ENCODE peak calls at places on chromosome 17, in ten cellular contexts. One of them, this sample, is unnamed. For H3K9me3, the result is how much of the 10 kb centered on the place peaks cover.

GRCh38 chr17:80861892-80862291 is 129.7 kb upstream of the CHMP6 start:
- DNase-seq in CD8-positive, alpha-beta memory T cell: no peak
- DNase-seq in AG04450: no peak
- DNase-seq in trophoblast cell: peak
- DNase-seq in CD8-positive, alpha-beta T cell: peak
- DNase-seq in tibial artery: no peak
- DNase-seq in CD4-positive, alpha-beta T cell: peak
- DNase-seq in iPS DF 6.9: no peak
- DNase-seq in H9: peak
- DNase-seq in left ventricle myocardium inferior: no peak
- DNase-seq in this sample: no peak

GRCh38 chr17:48571826-48572417 is 6.2 kb downstream of the HOXB4 start:
- DNase-seq in CD8-positive, alpha-beta memory T cell: no peak
- DNase-seq in AG04450: no peak
- DNase-seq in trophoblast cell: no peak
- DNase-seq in CD8-positive, alpha-beta T cell: no peak
- DNase-seq in tibial artery: no peak
- DNase-seq in CD4-positive, alpha-beta T cell: no peak
- DNase-seq in iPS DF 6.9: no peak
- DNase-seq in H9: no peak
- DNase-seq in left ventricle myocardium inferior: no peak
- DNase-seq in this sample: no peak

GRCh38 chr17:17300624-17301568 is 2.3 kb upstream of the NT5M start:
- DNase-seq in CD8-positive, alpha-beta memory T cell: peak
- DNase-seq in AG04450: no peak
- DNase-seq in trophoblast cell: peak
- DNase-seq in CD8-positive, alpha-beta T cell: peak
- DNase-seq in tibial artery: peak
- DNase-seq in CD4-positive, alpha-beta T cell: no peak
- DNase-seq in iPS DF 6.9: peak
- DNase-seq in H9: peak
- DNase-seq in left ventricle myocardium inferior: peak
- DNase-seq in this sample: no peak

GRCh38 chr17:210402-210801 is 29.0 kb upstream of the DOC2B start:
- DNase-seq in CD8-positive, alpha-beta memory T cell: no peak
- DNase-seq in AG04450: no peak
- DNase-seq in trophoblast cell: no peak
- DNase-seq in CD8-positive, alpha-beta T cell: no peak
- DNase-seq in tibial artery: no peak
- DNase-seq in CD4-positive, alpha-beta T cell: no peak
- DNase-seq in iPS DF 6.9: no peak
- DNase-seq in H9: no peak
- DNase-seq in left ventricle myocardium inferior: no peak
- DNase-seq in this sample: no peak

GRCh38 chr17:82444941-82445521 is 5.5 kb downstream of the CYBC1 start:
- DNase-seq in CD8-positive, alpha-beta memory T cell: no peak
- DNase-seq in AG04450: no peak
- DNase-seq in trophoblast cell: no peak
- DNase-seq in CD8-positive, alpha-beta T cell: no peak
- DNase-seq in tibial artery: no peak
- DNase-seq in CD4-positive, alpha-beta T cell: no peak
- DNase-seq in iPS DF 6.9: no peak
- DNase-seq in H9: peak
- DNase-seq in left ventricle myocardium inferior: no peak
- DNase-seq in this sample: no peak

GRCh38 chr17:64355536-64356303 is 34.9 kb downstream of the PECAM1 start:
- DNase-seq in CD8-positive, alpha-beta memory T cell: no peak
- DNase-seq in AG04450: no peak
- DNase-seq in trophoblast cell: no peak
- DNase-seq in CD8-positive, alpha-beta T cell: no peak
- DNase-seq in tibial artery: no peak
- DNase-seq in CD4-positive, alpha-beta T cell: no peak
- DNase-seq in iPS DF 6.9: no peak
- DNase-seq in H9: no peak
- DNase-seq in left ventricle myocardium inferior: no peak
- DNase-seq in this sample: no peak

GRCh38 chr17:63382136-63382535 is 64.0 kb downstream of the CYB561 start:
- DNase-seq in CD8-positive, alpha-beta memory T cell: no peak
- DNase-seq in AG04450: no peak
- DNase-seq in trophoblast cell: no peak
- DNase-seq in CD8-positive, alpha-beta T cell: no peak
- DNase-seq in tibial artery: no peak
- DNase-seq in CD4-positive, alpha-beta T cell: no peak
- DNase-seq in iPS DF 6.9: no peak
- DNase-seq in H9: no peak
- DNase-seq in left ventricle myocardium inferior: no peak
- DNase-seq in this sample: no peak

GRCh38 chr17:28272166-28272565 is 46.8 kb upstream of the TMEM97 start:
- DNase-seq in CD8-positive, alpha-beta memory T cell: no peak
- DNase-seq in AG04450: no peak
- DNase-seq in trophoblast cell: no peak
- DNase-seq in CD8-positive, alpha-beta T cell: no peak
- DNase-seq in tibial artery: no peak
- DNase-seq in CD4-positive, alpha-beta T cell: no peak
- DNase-seq in iPS DF 6.9: no peak
- DNase-seq in H9: no peak
- DNase-seq in left ventricle myocardium inferior: no peak
- DNase-seq in this sample: no peak

GRCh38 chr17:7856081-7856791 is 1.1 kb downstream of the NAA38 start:
- DNase-seq in CD8-positive, alpha-beta memory T cell: no peak
- DNase-seq in AG04450: no peak
- DNase-seq in trophoblast cell: no peak
- DNase-seq in CD8-positive, alpha-beta T cell: peak
- DNase-seq in tibial artery: no peak
- DNase-seq in CD4-positive, alpha-beta T cell: peak
- DNase-seq in iPS DF 6.9: no peak
- DNase-seq in H9: peak
- DNase-seq in left ventricle myocardium inferior: peak
- DNase-seq in this sample: no peak

GRCh38 chr17:75561927-75562603 is 25.5 kb upstream of the MYO15B start:
- DNase-seq in CD8-positive, alpha-beta memory T cell: no peak
- DNase-seq in AG04450: no peak
- DNase-seq in trophoblast cell: no peak
- DNase-seq in CD8-positive, alpha-beta T cell: no peak
- DNase-seq in tibial artery: no peak
- DNase-seq in CD4-positive, alpha-beta T cell: no peak
- DNase-seq in iPS DF 6.9: no peak
- DNase-seq in H9: no peak
- DNase-seq in left ventricle myocardium inferior: no peak
- DNase-seq in this sample: no peak

GRCh38 chr17:51778842-51779241 is 379.7 kb downstream of the CA10 start:
- DNase-seq in CD8-positive, alpha-beta memory T cell: no peak
- DNase-seq in AG04450: no peak
- DNase-seq in trophoblast cell: no peak
- DNase-seq in CD8-positive, alpha-beta T cell: no peak
- DNase-seq in tibial artery: no peak
- DNase-seq in CD4-positive, alpha-beta T cell: no peak
- DNase-seq in iPS DF 6.9: no peak
- DNase-seq in H9: no peak
- DNase-seq in left ventricle myocardium inferior: no peak
- DNase-seq in this sample: no peak

GRCh38 chr17:12896386-12896785 is 107.1 kb downstream of the ARHGAP44 start:
- DNase-seq in CD8-positive, alpha-beta memory T cell: no peak
- DNase-seq in AG04450: no peak
- DNase-seq in trophoblast cell: peak
- DNase-seq in CD8-positive, alpha-beta T cell: no peak
- DNase-seq in tibial artery: no peak
- DNase-seq in CD4-positive, alpha-beta T cell: no peak
- DNase-seq in iPS DF 6.9: no peak
- DNase-seq in H9: peak
- DNase-seq in left ventricle myocardium inferior: no peak
- DNase-seq in this sample: no peak
- H3K9me3 ChIP-seq in CD8-positive, alpha-beta memory T cell: under half
- H3K9me3 ChIP-seq in AG04450: under half
- H3K9me3 ChIP-seq in trophoblast cell: under half
- H3K9me3 ChIP-seq in CD8-positive, alpha-beta T cell: under half
- H3K9me3 ChIP-seq in tibial artery: under half
- H3K9me3 ChIP-seq in CD4-positive, alpha-beta T cell: under half
- H3K9me3 ChIP-seq in iPS DF 6.9: under half
- H3K9me3 ChIP-seq in H9: under half
- H3K9me3 ChIP-seq in left ventricle myocardium inferior: under half
- H3K9me3 ChIP-seq in this sample: under half

GRCh38 chr17:27072885-27073284 is 221.0 kb upstream of the WSB1 start:
- DNase-seq in CD8-positive, alpha-beta memory T cell: no peak
- DNase-seq in AG04450: no peak
- DNase-seq in trophoblast cell: no peak
- DNase-seq in CD8-positive, alpha-beta T cell: no peak
- DNase-seq in tibial artery: no peak
- DNase-seq in CD4-positive, alpha-beta T cell: no peak
- DNase-seq in iPS DF 6.9: no peak
- DNase-seq in H9: no peak
- DNase-seq in left ventricle myocardium inferior: no peak
- DNase-seq in this sample: no peak
- H3K9me3 ChIP-seq in CD8-positive, alpha-beta memory T cell: under half
- H3K9me3 ChIP-seq in AG04450: under half
- H3K9me3 ChIP-seq in trophoblast cell: under half
- H3K9me3 ChIP-seq in CD8-positive, alpha-beta T cell: under half
- H3K9me3 ChIP-seq in tibial artery: under half
- H3K9me3 ChIP-seq in CD4-positive, alpha-beta T cell: under half
- H3K9me3 ChIP-seq in iPS DF 6.9: under half
- H3K9me3 ChIP-seq in H9: half or more
- H3K9me3 ChIP-seq in left ventricle myocardium inferior: under half
- H3K9me3 ChIP-seq in this sample: under half

GRCh38 chr17:4559139-4559791 is 1.1 kb downstream of the GGT6 start:
- DNase-seq in CD8-positive, alpha-beta memory T cell: no peak
- DNase-seq in AG04450: no peak
- DNase-seq in trophoblast cell: no peak
- DNase-seq in CD8-positive, alpha-beta T cell: no peak
- DNase-seq in tibial artery: no peak
- DNase-seq in CD4-positive, alpha-beta T cell: no peak
- DNase-seq in iPS DF 6.9: no peak
- DNase-seq in H9: no peak
- DNase-seq in left ventricle myocardium inferior: no peak
- DNase-seq in this sample: no peak
- H3K9me3 ChIP-seq in CD8-positive, alpha-beta memory T cell: under half
- H3K9me3 ChIP-seq in AG04450: under half
- H3K9me3 ChIP-seq in trophoblast cell: under half
- H3K9me3 ChIP-seq in CD8-positive, alpha-beta T cell: under half
- H3K9me3 ChIP-seq in tibial artery: under half
- H3K9me3 ChIP-seq in CD4-positive, alpha-beta T cell: under half
- H3K9me3 ChIP-seq in iPS DF 6.9: under half
- H3K9me3 ChIP-seq in H9: under half
- H3K9me3 ChIP-seq in left ventricle myocardium inferior: under half
- H3K9me3 ChIP-seq in this sample: under half

DNA sequence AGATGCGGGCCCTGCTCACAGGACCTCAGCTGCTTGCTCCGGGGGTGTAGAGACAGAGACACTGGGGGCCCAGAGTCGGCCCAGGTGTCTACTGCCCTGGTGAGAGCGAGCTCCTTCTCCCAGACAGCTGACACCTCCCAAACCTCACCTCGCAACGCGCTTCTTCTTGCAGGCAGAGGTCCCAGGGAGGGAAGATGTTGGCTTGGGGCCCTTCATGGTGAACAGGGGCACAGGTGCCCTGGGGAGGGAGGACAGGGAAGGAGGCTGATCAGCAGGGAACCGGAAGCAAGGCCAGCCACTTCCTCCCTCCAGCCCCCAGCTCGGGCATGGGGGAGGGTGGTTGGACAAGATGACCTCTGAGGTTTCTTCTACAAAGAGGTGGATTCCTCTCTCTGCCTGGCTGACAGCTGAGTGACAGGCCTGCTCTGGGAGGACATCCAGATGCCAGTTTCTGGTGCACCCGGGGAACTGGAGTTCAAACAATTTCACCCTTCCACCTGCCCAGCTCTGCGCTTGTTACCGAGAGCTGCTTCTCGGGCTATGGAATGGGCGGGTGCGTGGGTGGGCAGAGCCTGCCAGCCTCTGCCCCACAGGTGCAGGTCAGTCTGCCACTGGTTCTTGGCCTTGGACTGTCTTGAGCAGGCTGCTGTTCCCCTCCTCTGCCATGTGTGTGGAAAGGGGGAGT is 11.7 kb upstream of the GFAP start:
- DNase-seq in CD8-positive, alpha-beta memory T cell: no peak
- DNase-seq in AG04450: no peak
- DNase-seq in trophoblast cell: no peak
- DNase-seq in CD8-positive, alpha-beta T cell: no peak
- DNase-seq in tibial artery: no peak
- DNase-seq in CD4-positive, alpha-beta T cell: no peak
- DNase-seq in iPS DF 6.9: no peak
- DNase-seq in H9: no peak
- DNase-seq in left ventricle myocardium inferior: peak
- DNase-seq in this sample: no peak
- H3K9me3 ChIP-seq in CD8-positive, alpha-beta memory T cell: under half
- H3K9me3 ChIP-seq in AG04450: under half
- H3K9me3 ChIP-seq in trophoblast cell: under half
- H3K9me3 ChIP-seq in CD8-positive, alpha-beta T cell: under half
- H3K9me3 ChIP-seq in tibial artery: under half
- H3K9me3 ChIP-seq in CD4-positive, alpha-beta T cell: under half
- H3K9me3 ChIP-seq in iPS DF 6.9: under half
- H3K9me3 ChIP-seq in H9: under half
- H3K9me3 ChIP-seq in left ventricle myocardium inferior: under half
- H3K9me3 ChIP-seq in this sample: under half